ENCODE peak calls at places on chromosome 15, in seven cellular contexts. T, V, S, B, L, H and A are unnamed samples.

GRCh38 chr15:77415450-77416448 is 4.2 kb downstream of the PEAK1 start:
- DNase-seq in T (no peak), V (peak; percentile 45), S (peak; percentile 13), B (peak; percentile 27), L (no peak), H (no peak), A (no peak)

GRCh38 chr15:67037694-67038093 is 27.7 kb upstream of the SMAD3 start:
- DNase-seq in T (no peak), V (no peak), S (no peak), B (no peak), L (no peak), H (no peak), A (no peak)

GRCh38 chr15:44662478-44663409 is 718 bp downstream of the SPG11 start:
- DNase-seq in T (peak; percentile 82), V (peak; percentile 61), S (peak; percentile 8), B (peak; percentile 6), L (peak; percentile 71), H (peak; percentile 67), A (peak; percentile 52)

GRCh38 chr15:57010724-57011123 is 92.3 kb downstream of the TCF12 start:
- DNase-seq in T (no peak), V (no peak), S (no peak), B (no peak), L (no peak), H (no peak), A (no peak)

GRCh38 chr15:96261575-96262034 is 68.9 kb upstream of the NR2F2 start:
- DNase-seq in T (no peak), V (no peak), S (no peak), B (no peak), L (no peak), H (no peak), A (no peak)

GRCh38 chr15:39579487-39580116 is 1.3 kb upstream of the THBS1 start:
- DNase-seq in T (no peak), V (peak; percentile 69), S (no peak), B (no peak), L (peak; percentile 80), H (no peak), A (no peak)

GRCh38 chr15:76341366-76342045 is 4.9 kb downstream of the ISL2 start:
- DNase-seq in T (no peak), V (no peak), S (no peak), B (no peak), L (no peak), H (no peak), A (no peak)

GRCh38 chr15:81296673-81297072 is 27.3 kb downstream of the STARD5 start:
- DNase-seq in T (peak; percentile 78), V (no peak), S (no peak), B (peak; percentile 96), L (peak; percentile 56), H (peak; percentile 67), A (no peak)

GRCh38 chr15:52208306-52208946 is 17.2 kb upstream of the GNB5 start:
- DNase-seq in T (peak; percentile 73), V (peak; percentile 42), S (no peak), B (peak; percentile 82), L (peak; percentile 51), H (peak; percentile 65), A (no peak)

GRCh38 chr15:28182731-28183130 is 83.6 kb upstream of the OCA2 start:
- DNase-seq in T (no peak), V (no peak), S (no peak), B (no peak), L (no peak), H (no peak), A (no peak)

GRCh38 chr15:25773248-25773647 is 89.9 kb downstream of the ATP10A start:
- DNase-seq in T (no peak), V (no peak), S (no peak), B (no peak), L (no peak), H (no peak), A (no peak)

GRCh38 chr15:71471347-71471746 is 339.0 kb upstream of the NR2E3 start:
- DNase-seq in T (no peak), V (no peak), S (no peak), B (no peak), L (no peak), H (peak; percentile 40), A (no peak)

GRCh38 chr15:78922527-78922926 is 22.3 kb downstream of the CTSH start:
- DNase-seq in T (no peak), V (no peak), S (no peak), B (no peak), L (no peak), H (no peak), A (no peak)

GRCh38 chr15:56732881-56733130 is 503 bp downstream of the ZNF280D start:
- DNase-seq in T (no peak), V (no peak), S (peak; percentile 3), B (peak; percentile 59), L (no peak), H (no peak), A (peak; percentile 38)

GRCh38 chr15:101293122-101293521 is 1.9 kb downstream of the SNRPA1 start:
- DNase-seq in T (no peak), V (no peak), S (no peak), B (peak; percentile 10), L (no peak), H (no peak), A (no peak)

GRCh38 chr15:20367093-20367492 is 174.5 kb downstream of the GOLGA6L6 start:
- DNase-seq in T (no peak), V (no peak), S (no peak), B (no peak), L (no peak), H (no peak), A (no peak)

GRCh38 chr15:61057830-61058529 is 171.1 kb downstream of the RORA start:
- DNase-seq in T (no peak), V (no peak), S (no peak), B (no peak), L (no peak), H (no peak), A (no peak)

GRCh38 chr15:73867956-73868355 is 5.4 kb upstream of the TBC1D21 start:
- DNase-seq in T (no peak), V (no peak), S (no peak), B (no peak), L (no peak), H (no peak), A (no peak)

GRCh38 chr15:25170781-25171110 is 216.0 kb downstream of the SNRPN start:
- DNase-seq in T (no peak), V (no peak), S (no peak), B (no peak), L (peak; percentile 1), H (no peak), A (no peak)

GRCh38 chr15:67067930-67068542 is 2.6 kb downstream of the SMAD3 start:
- DNase-seq in T (peak; percentile 23), V (no peak), S (no peak), B (no peak), L (no peak), H (no peak), A (no peak)

GRCh38 chr15:73882761-73883419 is 9.5 kb downstream of the TBC1D21 start:
- DNase-seq in T (no peak), V (no peak), S (no peak), B (no peak), L (no peak), H (no peak), A (no peak)

GRCh38 chr15:98524274-98524673 is 124.1 kb upstream of the IGF1R start:
- DNase-seq in T (no peak), V (no peak), S (no peak), B (no peak), L (no peak), H (no peak), A (no peak)

GRCh38 chr15:28929200-28929599 is 43.4 kb downstream of the APBA2 start:
- DNase-seq in T (no peak), V (no peak), S (no peak), B (no peak), L (no peak), H (no peak), A (no peak)